ENCODE peak calls at places on chromosomes 5 and 9, in eight cellular contexts. L, S, B, T, I, M, W and U are unnamed samples.

GRCh38 chr9:15401266-15401665 is 21.4 kb upstream of the SNAPC3 start:
- DNase-seq in L (no peak), S (no peak), B (no peak), T (no peak), I (no peak), M (no peak), W (no peak), U (no peak)

GRCh38 chr5:132375957-132376356 is 6.4 kb downstream of the SLC22A5 start:
- DNase-seq in L (no peak), S (no peak), B (no peak), T (no peak), I (no peak), M (no peak), W (no peak), U (no peak)

GRCh38 chr5:75322066-75322465 is 15.0 kb upstream of the HMGCR start:
- DNase-seq in L (no peak), S (no peak), B (no peak), T (no peak), I (no peak), M (no peak), W (no peak), U (no peak)

GRCh38 chr5:108028883-108029282 is 353.0 kb downstream of the FBXL17 start:
- DNase-seq in L (no peak), S (no peak), B (no peak), T (no peak), I (no peak), M (no peak), W (no peak), U (no peak)

GRCh38 chr5:65041296-65042158 is 272.8 kb downstream of the CWC27 start:
- DNase-seq in L (no peak), S (no peak), B (no peak), T (no peak), I (no peak), M (no peak), W (peak; percentile 44), U (peak; percentile 39)

GRCh38 chr5:10304932-10305331 is 2.8 kb downstream of the CMBL start:
- DNase-seq in L (no peak), S (no peak), B (no peak), T (no peak), I (no peak), M (no peak), W (no peak), U (no peak)

GRCh38 chr5:145752947-145753346 is 82.2 kb downstream of the PRELID2 start:
- DNase-seq in L (no peak), S (peak; percentile 14), B (no peak), T (no peak), I (no peak), M (peak; percentile 20), W (peak; percentile 20), U (peak; percentile 21)

GRCh38 chr9:18865542-18865941 is 167.5 kb downstream of the SAXO1 start:
- DNase-seq in L (no peak), S (no peak), B (no peak), T (no peak), I (no peak), M (no peak), W (no peak), U (no peak)

GRCh38 chr9:91884746-91885687 is 65.0 kb downstream of the ROR2 start:
- DNase-seq in L (no peak), S (peak; percentile 40), B (no peak), T (no peak), I (no peak), M (peak; percentile 46), W (peak; percentile 81), U (no peak)

GRCh38 chr5:27598576-27598975 is 560.2 kb upstream of the CDH9 start:
- DNase-seq in L (no peak), S (no peak), B (no peak), T (no peak), I (no peak), M (no peak), W (peak; percentile 58), U (peak; percentile 4)

GRCh38 chr5:385321-385720 is 57.7 kb upstream of the EXOC3 start:
- DNase-seq in L (no peak), S (no peak), B (no peak), T (no peak), I (no peak), M (no peak), W (no peak), U (no peak)

GRCh38 chr9:69976165-69976564 is 67.5 kb upstream of the MAMDC2 start:
- DNase-seq in L (no peak), S (no peak), B (no peak), T (no peak), I (peak; percentile 94), M (peak; percentile 67), W (peak; percentile 90), U (peak; percentile 87)

GRCh38 chr9:125293134-125293533 is 31.5 kb downstream of the GAPVD1 start:
- DNase-seq in L (no peak), S (no peak), B (no peak), T (no peak), I (no peak), M (no peak), W (no peak), U (no peak)

GRCh38 chr5:78699565-78700143 is 51.1 kb upstream of the LHFPL2 start:
- DNase-seq in L (no peak), S (peak; percentile 83), B (no peak), T (no peak), I (peak; percentile 74), M (peak; percentile 79), W (peak; percentile 88), U (peak; percentile 60)

GRCh38 chr9:38171926-38172325 is 102.9 kb upstream of the SHB start:
- DNase-seq in L (no peak), S (no peak), B (no peak), T (no peak), I (no peak), M (no peak), W (no peak), U (no peak)

GRCh38 chr5:123099514-123100151 is 10.6 kb downstream of the PRDM6 start:
- DNase-seq in L (no peak), S (peak; percentile 45), B (no peak), T (no peak), I (no peak), M (no peak), W (no peak), U (no peak)

GRCh38 chr5:157670662-157671591 is at the start of gene C5orf52:
- DNase-seq in L (peak; percentile 18), S (peak; percentile 58), B (peak; percentile 25), T (peak; percentile 45), I (no peak), M (no peak), W (peak; percentile 39), U (no peak)

GRCh38 chr9:36980148-36980974 is 53.7 kb downstream of the PAX5 start:
- DNase-seq in L (no peak), S (no peak), B (no peak), T (no peak), I (no peak), M (no peak), W (no peak), U (no peak)

GRCh38 chr9:94921072-94921471 is 194.6 kb downstream of the AOPEP start:
- DNase-seq in L (no peak), S (peak; percentile 49), B (no peak), T (peak; percentile 71), I (no peak), M (no peak), W (peak; percentile 65), U (no peak)

GRCh38 chr9:91207889-91208651 is 153.6 kb downstream of the AUH start:
- DNase-seq in L (no peak), S (no peak), B (no peak), T (no peak), I (no peak), M (peak; percentile 28), W (peak; percentile 84), U (peak; percentile 58)

GRCh38 chr9:118059520-118060278 is 355.5 kb downstream of the TLR4 start:
- DNase-seq in L (no peak), S (peak; percentile 72), B (peak; percentile 26), T (no peak), I (no peak), M (no peak), W (peak; percentile 13), U (no peak)

GRCh38 chr9:93184439-93185221 is 691 bp downstream of the WNK2 start:
- DNase-seq in L (no peak), S (no peak), B (no peak), T (no peak), I (no peak), M (no peak), W (no peak), U (no peak)

GRCh38 chr5:136731241-136731885 is 366.0 kb upstream of the TRPC7 start:
- DNase-seq in L (no peak), S (peak; percentile 10), B (no peak), T (no peak), I (no peak), M (peak; percentile 24), W (no peak), U (no peak)

GRCh38 chr5:134177197-134178171 is 734 bp upstream of the SKP1 start:
- DNase-seq in L (no peak), S (peak; percentile 80), B (peak; percentile 61), T (peak; percentile 39), I (peak; percentile 48), M (peak; percentile 25), W (peak; percentile 82), U (no peak)

GRCh38 chr5:170863646-170864045 is 1.8 kb downstream of the RANBP17 start:
- DNase-seq in L (no peak), S (no peak), B (no peak), T (no peak), I (peak; percentile 30), M (peak; percentile 34), W (peak; percentile 67), U (peak; percentile 67)

GRCh38 chr5:173499471-173500212 is 116.8 kb downstream of the BOD1 start:
- DNase-seq in L (peak; percentile 55), S (no peak), B (no peak), T (no peak), I (no peak), M (no peak), W (no peak), U (no peak)

GRCh38 chr5:58016892-58017291 is 443.0 kb downstream of the PLK2 start:
- DNase-seq in L (no peak), S (peak; percentile 0), B (no peak), T (no peak), I (no peak), M (no peak), W (no peak), U (no peak)

GRCh38 chr5:95821110-95822021 is 1.2 kb downstream of the GLRX start:
- DNase-seq in L (no peak), S (no peak), B (no peak), T (no peak), I (no peak), M (no peak), W (no peak), U (no peak)
- H3K4me3 ChIP-seq in L (peak overlapping the region; percentile 89), S (peak overlapping the region; percentile 75), B (no peak overlapping the region), T (peak overlapping the region; percentile 55), I (peak overlapping the region; percentile 94), M (peak overlapping the region; percentile 62), W (peak overlapping the region; percentile 53), U (peak overlapping the region; percentile 76)

GRCh38 chr9:116368680-116369079 is 215.1 kb downstream of the PAPPA start:
- DNase-seq in L (no peak), S (no peak), B (no peak), T (no peak), I (no peak), M (no peak), W (no peak), U (no peak)
- H3K4me3 ChIP-seq in L (no peak overlapping the region), S (no peak overlapping the region), B (no peak overlapping the region), T (no peak overlapping the region), I (no peak overlapping the region), M (no peak overlapping the region), W (no peak overlapping the region), U (no peak overlapping the region)

GRCh38 chr9:109499061-109499630 is 1.0 kb upstream of the PTPN3 start:
- DNase-seq in L (no peak), S (no peak), B (no peak), T (no peak), I (no peak), M (no peak), W (no peak), U (no peak)
- H3K4me3 ChIP-seq in L (peak overlapping the region; percentile 66), S (peak overlapping the region; percentile 25), B (no peak overlapping the region), T (no peak overlapping the region), I (peak overlapping the region; percentile 35), M (no peak overlapping the region), W (peak overlapping the region; percentile 19), U (peak overlapping the region; percentile 39)

GRCh38 chr5:150447188-150447587 is 2.4 kb downstream of the RPS14 start:
- DNase-seq in L (no peak), S (no peak), B (no peak), T (no peak), I (no peak), M (no peak), W (no peak), U (no peak)
- H3K4me3 ChIP-seq in L (no peak overlapping the region), S (no peak overlapping the region), B (no peak overlapping the region), T (no peak overlapping the region), I (peak overlapping the region; percentile 10), M (no peak overlapping the region), W (no peak overlapping the region), U (no peak overlapping the region)